ENCODE peak calls at places on chromosomes 13 and 19, in six cellular contexts. A is PC-3, H is psoas muscle, G is mammary epithelial cell, C is ovary, M is ascending aorta. Y is an unnamed sample. For H3K36me3, the result is how much of the 10 kb centered on the place peaks cover.

GRCh38 chr19:57075801-57076492 is 43.8 kb upstream of the USP29 start:
- DNase-seq in G (no peak), A (peak), C (no peak), M (no peak), H (no peak), Y (no peak)

GRCh38 chr13:20340759-20341161 is 108.6 kb upstream of the GJB6 start:
- DNase-seq in H (peak), G (peak), M (no peak), C (no peak), A (no peak), Y (no peak)

GRCh38 chr19:8445488-8446001 is 770 bp downstream of the HNRNPM start:
- DNase-seq in G (peak), A (peak), M (peak), C (peak), H (peak), Y (peak)

GRCh38 chr19:54035215-54036178 is 28.2 kb downstream of the VSTM1 start:
- DNase-seq in G (peak), A (peak), H (no peak), M (no peak), C (no peak), Y (no peak)

GRCh38 chr13:49641810-49642291 is 13.5 kb downstream of the ARL11 start:
- DNase-seq in C (no peak), G (peak), A (peak), H (peak), M (peak), Y (no peak)

GRCh38 chr13:89057862-89058261 is 1386.7 kb downstream of the SLITRK5 start:
- DNase-seq in G (no peak), C (no peak), A (no peak), H (no peak), M (no peak), Y (no peak)

GRCh38 chr13:39777527-39778061 is 122.1 kb downstream of the COG6 start:
- DNase-seq in M (no peak), H (no peak), G (peak), C (no peak), A (peak), Y (no peak)

GRCh38 chr19:23999821-24000610 is 85.3 kb downstream of the ZNF726 start:
- DNase-seq in G (peak), A (no peak), H (no peak), C (no peak), M (no peak), Y (no peak)

GRCh38 chr19:2962018-2962670 is 15.2 kb upstream of the TLE6 start:
- DNase-seq in A (peak), M (peak), H (no peak), C (peak), G (peak), Y (peak)

GRCh38 chr13:23356368-23356767 is 77.1 kb downstream of the SACS start:
- DNase-seq in M (no peak), A (no peak), C (no peak), H (no peak), G (no peak), Y (no peak)

GRCh38 chr19:41932259-41933130 is 4.2 kb upstream of the ERFL start:
- DNase-seq in G (no peak), M (no peak), C (no peak), H (no peak), A (no peak), Y (no peak)

GRCh38 chr13:110319774-110320509 is 12.9 kb downstream of the COL4A2 start:
- DNase-seq in G (peak), M (peak), C (no peak), A (peak), H (no peak), Y (no peak)

GRCh38 chr13:23322353-23323336 is 110.9 kb downstream of the SACS start:
- DNase-seq in C (no peak), M (no peak), G (no peak), A (peak), H (no peak), Y (no peak)

GRCh38 chr13:110361365-110361911 is 54.4 kb downstream of the COL4A2 start:
- DNase-seq in A (no peak), M (peak), G (no peak), C (no peak), H (peak), Y (peak)

GRCh38 chr19:18900700-18901502 is 4.9 kb upstream of the CERS1 start:
- DNase-seq in A (peak), C (no peak), H (no peak), G (no peak), M (no peak), Y (no peak)

GRCh38 chr19:11273989-11274388 is 11.7 kb upstream of the DOCK6 start:
- DNase-seq in A (no peak), H (no peak), M (no peak), G (no peak), C (no peak), Y (no peak)

GRCh38 chr19:51607920-51608562 is 22.2 kb downstream of the SIGLEC5 start:
- DNase-seq in H (peak), M (peak), G (peak), A (peak), C (peak), Y (peak)

GRCh38 chr13:97332725-97333124 is 101.2 kb upstream of the RAP2A start:
- DNase-seq in M (no peak), A (no peak), G (no peak), C (no peak), H (no peak), Y (no peak)

GRCh38 chr13:86087241-86087640 is 288.0 kb upstream of the SLITRK6 start:
- DNase-seq in C (no peak), M (no peak), G (peak), A (peak), H (no peak), Y (no peak)

GRCh38 chr19:49425922-49426592 is 869 bp downstream of the GFY start:
- DNase-seq in H (no peak), M (no peak), A (peak), G (no peak), C (no peak), Y (no peak)

GRCh38 chr19:56477429-56478338 is 539 bp upstream of the ZNF667 start:
- DNase-seq in H (peak), C (peak), M (peak), G (peak), A (peak), Y (peak)

GRCh38 chr19:43695985-43696729 is 19.7 kb upstream of the IRGC start:
- DNase-seq in G (no peak), A (no peak), H (no peak), M (no peak), C (no peak), Y (no peak)

GRCh38 chr19:30911491-30911890 is 437.7 kb downstream of the TSHZ3 start:
- DNase-seq in H (no peak), M (no peak), C (no peak), G (no peak), A (no peak), Y (no peak)

GRCh38 chr13:35891973-35892441 is 239.2 kb downstream of the DCLK1 start:
- DNase-seq in C (no peak), M (no peak), A (peak), G (peak), H (no peak), Y (no peak)

GRCh38 chr19:5718032-5718578 is 1.8 kb downstream of the LONP1 start:
- DNase-seq in C (no peak), A (no peak), H (no peak), M (no peak), G (peak), Y (no peak)

GRCh38 chr13:110182461-110182860 is 124.5 kb downstream of the COL4A1 start:
- DNase-seq in A (no peak), H (no peak), G (no peak), C (no peak), M (no peak), Y (no peak)

GRCh38 chr13:32910530-32910929 is 105.7 kb upstream of the KL start:
- DNase-seq in A (peak), C (no peak), H (no peak), M (no peak), G (no peak), Y (no peak)

GRCh38 chr19:7509625-7510024 is 6.3 kb upstream of the ZNF358 start:
- DNase-seq in C (no peak), G (no peak), H (no peak), A (no peak), M (no peak), Y (no peak)

GRCh38 chr19:32744555-32745325 is 25.2 kb downstream of the TDRD12 start:
- DNase-seq in M (no peak), A (no peak), C (no peak), G (no peak), H (no peak), Y (no peak)

GRCh38 chr13:106568225-106569003 is 477 bp upstream of the ARGLU1 start:
- DNase-seq in H (no peak), C (no peak), G (no peak), M (no peak), A (no peak), Y (no peak)

GRCh38 chr13:73985789-73986188 is 148.4 kb downstream of the KLF12 start:
- DNase-seq in M (no peak), A (no peak), C (no peak), G (no peak), H (no peak), Y (no peak)

GRCh38 chr13:51804295-51805172 is 571 bp upstream of the DHRS12 start:
- DNase-seq in C (peak), H (no peak), M (no peak), G (no peak), A (no peak), Y (no peak)

GRCh38 chr13:51803018-51803417 is 945 bp downstream of the DHRS12 start:
- DNase-seq in C (peak), G (no peak), H (no peak), A (no peak), M (no peak), Y (no peak)

GRCh38 chr13:51805313-51805712 is 1.4 kb upstream of the DHRS12 start:
- DNase-seq in G (no peak), A (no peak), M (no peak), H (no peak), C (no peak), Y (no peak)

GRCh38 chr13:51802601-51803000 is 1.4 kb downstream of the DHRS12 start:
- DNase-seq in G (no peak), C (no peak), A (no peak), M (no peak), H (no peak), Y (no peak)

GRCh38 chr13:51803422-51804294 is at the start of gene DHRS12:
- DNase-seq in G (peak), H (peak), M (peak), A (peak), C (peak), Y (peak)
- TF ChIP-seq CTCF in G (peak), H (no peak), M (no peak), A (no peak), C (no peak), Y (peak)

GRCh38 chr19:4443966-4444764 is 13.4 kb downstream of the UBXN6 start:
- DNase-seq in M (no peak), G (no peak), C (no peak), A (no peak), H (no peak), Y (no peak)
- H3K36me3 ChIP-seq in M (under half), G (under half), C (under half), A (under half), H (half or more), Y (under half)

GRCh38 chr19:1379961-1380489 is 3.7 kb upstream of the NDUFS7 start:
- DNase-seq in G (no peak), C (no peak), M (no peak), H (no peak), A (no peak), Y (no peak)

GRCh38 chr19:1376415-1376805 is 7.3 kb upstream of the NDUFS7 start:
- DNase-seq in M (no peak), A (no peak), G (no peak), C (no peak), H (no peak), Y (no peak)

GRCh38 chr19:1379126-1379905 is 4.4 kb upstream of the NDUFS7 start:
- DNase-seq in M (no peak), A (no peak), G (no peak), H (no peak), C (no peak), Y (no peak)

GRCh38 chr19:1377965-1378785 is 5.5 kb upstream of the NDUFS7 start:
- DNase-seq in A (no peak), G (no peak), M (no peak), H (no peak), C (no peak), Y (no peak)

DNA sequence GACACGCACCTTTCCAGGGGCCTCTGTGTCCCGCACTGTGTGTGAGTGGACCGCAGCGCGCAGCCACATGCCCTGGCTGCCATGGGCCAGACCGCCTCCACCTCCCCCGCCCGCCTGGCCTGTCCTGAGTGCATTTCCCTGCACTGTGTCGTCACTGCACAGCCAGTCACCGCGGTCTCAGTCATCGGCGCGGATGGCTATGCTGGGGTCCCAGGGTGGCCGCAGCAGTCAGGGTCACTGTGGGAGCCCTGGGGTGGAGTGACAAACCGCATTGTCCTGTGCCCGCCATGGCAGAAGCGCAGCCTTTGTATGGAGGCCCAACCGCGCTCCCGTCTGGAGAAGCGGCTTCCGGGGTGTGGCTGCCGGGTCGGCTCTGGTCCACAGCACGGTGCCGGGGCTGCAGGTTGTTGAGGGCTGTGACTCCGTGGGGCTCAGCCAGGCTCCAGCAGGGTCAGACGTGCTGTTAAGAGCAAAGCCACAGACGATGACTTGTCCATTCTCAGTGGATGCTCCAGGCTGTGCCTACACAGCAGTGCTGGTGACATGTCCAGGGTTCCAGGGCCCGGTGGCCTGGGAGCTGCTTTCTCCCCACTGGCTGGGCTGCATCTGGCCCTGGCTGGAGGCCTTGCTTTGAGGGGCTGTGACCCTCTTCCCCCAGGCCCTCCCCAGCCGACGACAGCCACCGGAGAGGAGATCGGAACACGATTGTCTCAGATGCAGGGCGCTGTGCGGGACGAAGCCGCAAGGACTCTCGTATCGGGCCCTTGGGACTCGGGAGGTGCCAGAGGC is 6.3 kb upstream of the NDUFS7 start:
- DNase-seq in C (no peak), M (no peak), H (no peak), G (no peak), A (no peak), Y (no peak)
- H3K27ac ChIP-seq in C (no peak), M (no peak), H (no peak), G (no peak), A (no peak), Y (no peak)

DNA sequence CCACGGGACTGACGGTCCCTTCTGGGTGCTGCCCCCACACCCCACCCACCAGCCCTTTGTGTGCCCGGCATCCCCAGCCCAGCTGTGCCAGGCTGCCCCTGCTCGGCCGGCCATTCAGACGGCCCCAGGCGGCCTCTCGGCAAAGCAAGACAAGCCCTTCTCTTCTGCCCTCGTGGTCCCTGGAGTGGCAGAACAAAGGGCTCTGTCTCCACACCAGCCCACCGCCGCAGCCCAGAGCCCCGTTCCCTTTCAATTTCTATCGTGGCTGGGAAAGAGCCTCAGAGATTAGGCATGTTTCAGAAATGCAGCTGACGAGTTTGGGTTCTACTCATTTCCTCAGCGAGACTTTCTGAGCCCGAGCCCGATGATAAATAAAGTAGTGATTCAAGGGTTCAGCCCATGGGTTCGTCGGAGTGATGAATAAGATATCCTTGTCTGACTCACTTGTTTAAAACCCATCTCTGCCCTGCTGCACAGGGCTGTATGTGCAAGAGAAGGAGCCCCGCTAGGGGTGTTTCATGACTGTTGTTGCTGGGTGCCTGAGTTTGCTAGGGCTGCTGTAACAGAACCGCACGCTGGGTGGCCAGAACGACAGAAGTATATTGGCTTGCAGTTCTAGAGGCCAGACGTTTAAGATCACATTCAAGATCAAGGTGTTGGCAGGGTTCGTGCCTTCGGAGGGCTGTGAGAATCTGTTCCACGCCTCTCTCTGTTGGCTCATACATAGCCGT is 4.3 kb downstream of the MYO9B start:
- DNase-seq in M (peak), H (peak), A (peak), C (no peak), G (peak), Y (peak)
- TF ChIP-seq CTCF in M (peak), H (peak), A (peak), C (peak), G (peak), Y (peak)

GRCh38 chr13:102608944-102609343 is 12.2 kb downstream of the TPP2 start:
- DNase-seq in A (peak), M (no peak), H (no peak), G (peak), C (no peak), Y (no peak)
- H3K36me3 ChIP-seq in A (under half), M (under half), H (half or more), G (under half), C (under half), Y (under half)

DNA sequence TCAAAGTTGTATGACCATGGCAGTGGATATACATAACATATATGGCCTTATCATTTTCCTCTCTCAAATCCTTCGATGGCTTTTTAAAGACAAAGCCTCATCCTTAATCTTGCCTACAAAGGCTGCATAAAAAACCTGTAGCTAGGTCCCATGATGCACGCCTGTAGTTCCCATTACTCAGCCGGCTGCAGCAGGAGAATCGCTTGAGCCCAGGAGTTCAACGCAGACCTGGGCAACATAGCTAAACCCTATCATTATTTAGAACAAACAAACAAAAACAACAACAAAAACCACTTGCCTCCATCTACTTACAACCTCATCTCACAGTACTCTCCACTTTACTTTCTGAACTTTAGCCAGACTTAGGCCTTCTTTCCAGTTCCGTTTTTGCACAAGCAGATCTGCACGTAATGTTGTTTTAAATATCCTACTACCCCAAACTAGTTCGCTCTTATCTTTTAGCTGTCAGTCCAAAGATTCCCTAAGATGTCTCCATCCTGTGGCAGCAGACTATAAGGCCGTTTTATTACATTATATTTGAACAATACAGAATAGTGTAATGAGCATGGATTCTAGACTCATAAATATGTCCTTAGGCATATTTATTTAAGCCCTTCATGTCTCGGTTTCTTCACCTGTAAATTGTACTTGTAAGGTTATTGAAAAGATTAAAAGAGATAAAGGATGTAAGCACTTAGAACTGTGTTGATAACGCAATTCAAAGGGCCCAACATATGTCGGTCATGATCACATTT is 969 bp upstream of the POMP start:
- DNase-seq in M (no peak), H (no peak), A (no peak), C (no peak), G (peak), Y (no peak)
- H3K27ac ChIP-seq in M (peak), H (peak), A (peak), C (peak), G (peak), Y (peak)

Y was measured in heart right ventricle.